ENCODE peak calls at places on chromosome 2, in six cellular contexts. Y is COR-L47; G is SW480; R is RWPE2; X is HEK293T; K is activated T-helper 1 cell treated with anti-CD3 and anti-CD28 coated beads, Interleukin-12 subunit alpha, Interleukin-12 subunit beta, Interleukin-2, Interleukin-4 antibody, amounts not matched to agents 30 ng/mL and 10 ng/mL and 1 ng/mL, durations not matched to agents 14 hours and 24 hours and 36 hours. D is an unnamed sample.

GRCh38 chr2:207640160-207640559 is 15.0 kb upstream of the METTL21A start:
- DNase-seq in Y (no peak), G (no peak), R (no peak), X (no peak), K (no peak), D (no peak)

GRCh38 chr2:36356199-36356989 is 816 bp downstream of the CRIM1 start:
- DNase-seq in Y (peak), G (peak), R (peak), X (no peak), K (peak), D (peak)

GRCh38 chr2:184372484-184372883 is 225.8 kb upstream of the ZNF804A start:
- DNase-seq in Y (no peak), G (no peak), R (no peak), X (no peak), K (no peak), D (no peak)

GRCh38 chr2:46435796-46436360 is 43.5 kb upstream of the TMEM247 start:
- DNase-seq in Y (no peak), G (no peak), R (no peak), X (no peak), K (no peak), D (no peak)

GRCh38 chr2:169086893-169087467 is 17.6 kb downstream of the DHRS9 start:
- DNase-seq in Y (no peak), G (no peak), R (no peak), X (no peak), K (no peak), D (no peak)

GRCh38 chr2:136874258-136874657 is 108.9 kb downstream of the THSD7B start:
- DNase-seq in Y (peak), G (peak), R (no peak), X (peak), K (no peak), D (no peak)

GRCh38 chr2:162297925-162298552 is 20.4 kb downstream of the IFIH1 start:
- DNase-seq in Y (peak), G (peak), R (no peak), X (peak), K (peak), D (peak)

GRCh38 chr2:23926289-23926749 is 604 bp downstream of the ATAD2B start:
- DNase-seq in Y (no peak), G (peak), R (peak), X (peak), K (no peak), D (peak)

GRCh38 chr2:72979896-72980295 is 62.6 kb downstream of the EMX1 start:
- DNase-seq in Y (no peak), G (no peak), R (no peak), X (no peak), K (no peak), D (no peak)

GRCh38 chr2:32377928-32378327 is 21.1 kb downstream of the BIRC6 start:
- DNase-seq in Y (no peak), G (no peak), R (no peak), X (no peak), K (no peak), D (no peak)

GRCh38 chr2:148614332-148615049 is 30.1 kb upstream of the EPC2 start:
- DNase-seq in Y (no peak), G (peak), R (peak), X (no peak), K (no peak), D (peak)

GRCh38 chr2:134124047-134124753 is 129.7 kb upstream of the MGAT5 start:
- DNase-seq in Y (peak), G (no peak), R (no peak), X (no peak), K (no peak), D (no peak)

GRCh38 chr2:10678225-10678624 is 11.6 kb downstream of the NOL10 start:
- DNase-seq in Y (no peak), G (no peak), R (no peak), X (no peak), K (no peak), D (no peak)

GRCh38 chr2:71612581-71613520 is 159.5 kb downstream of the DYSF start:
- DNase-seq in Y (no peak), G (no peak), R (peak), X (no peak), K (no peak), D (no peak)

GRCh38 chr2:170770008-170770303 is 222 bp upstream of the ERICH2 start:
- DNase-seq in Y (peak), G (peak), R (no peak), X (no peak), K (no peak), D (no peak)

GRCh38 chr2:209577376-209578357 is 153.8 kb downstream of the MAP2 start:
- DNase-seq in Y (peak), G (peak), R (no peak), X (no peak), K (no peak), D (no peak)

GRCh38 chr2:64630752-64631151 is 23.0 kb downstream of the SERTAD2 start:
- DNase-seq in Y (no peak), G (no peak), R (no peak), X (no peak), K (no peak), D (no peak)

GRCh38 chr2:105397959-105398521 is 811 bp downstream of the FHL2 start:
- DNase-seq in Y (no peak), G (peak), R (no peak), X (no peak), K (no peak), D (no peak)

GRCh38 chr2:205682239-205683021 is at the start of gene NRP2:
- DNase-seq in Y (peak), G (peak), R (peak), X (peak), K (peak), D (peak)

GRCh38 chr2:174931724-174932123 is 73.5 kb downstream of the CHN1 start:
- DNase-seq in Y (no peak), G (no peak), R (no peak), X (no peak), K (no peak), D (no peak)

GRCh38 chr2:160425794-160426193 is 67.8 kb downstream of the RBMS1 start:
- DNase-seq in Y (no peak), G (no peak), R (no peak), X (no peak), K (no peak), D (no peak)

GRCh38 chr2:44362207-44363015 is 664 bp downstream of the CAMKMT start:
- DNase-seq in Y (no peak), G (peak), R (no peak), X (peak), K (peak), D (peak)

GRCh38 chr2:100104718-100105677 is 37.4 kb downstream of the AFF3 start:
- DNase-seq in Y (peak), G (no peak), R (no peak), X (peak), K (no peak), D (peak)

GRCh38 chr2:208722737-208723136 is 316.1 kb downstream of the PTH2R start:
- DNase-seq in Y (no peak), G (no peak), R (no peak), X (no peak), K (no peak), D (no peak)

GRCh38 chr2:59398081-59398480 is 1155.4 kb downstream of the BCL11A start:
- DNase-seq in Y (no peak), G (no peak), R (no peak), X (no peak), K (no peak), D (no peak)

GRCh38 chr2:132754392-132754791 is 84.4 kb upstream of the LYPD1 start:
- DNase-seq in Y (no peak), G (no peak), R (no peak), X (no peak), K (no peak), D (no peak)

GRCh38 chr2:186992597-186992996 is 143.6 kb upstream of the ZSWIM2 start:
- DNase-seq in Y (peak), G (no peak), R (no peak), X (no peak), K (no peak), D (no peak)

GRCh38 chr2:221553333-221553732 is 18.8 kb downstream of the EPHA4 start:
- DNase-seq in Y (peak), G (no peak), R (no peak), X (no peak), K (no peak), D (no peak)

GRCh38 chr2:179354739-179355537 is 90.3 kb upstream of the SESTD1 start:
- DNase-seq in Y (no peak), G (no peak), R (no peak), X (no peak), K (no peak), D (no peak)

GRCh38 chr2:10169581-10169980 is 47.0 kb downstream of the RRM2 start:
- DNase-seq in Y (no peak), G (peak), R (no peak), X (no peak), K (no peak), D (no peak)